ENCODE peak calls at places on chromosomes 1 and 21, in five cellular contexts. S is OCI-LY7, K is lower leg skin, B is colonic mucosa, C is heart right ventricle. D is an unnamed sample.

GRCh38 chr1:30730351-30731108 is 7.1 kb upstream of the MATN1 start:
- DNase-seq in S (peak), K (no peak), B (no peak), C (no peak), D (no peak)

GRCh38 chr1:184283999-184284398 is 102.8 kb upstream of the C1orf21 start:
- DNase-seq in S (no peak), K (no peak), B (peak), C (no peak), D (no peak)

GRCh38 chr1:187490261-187490660 is 661.5 kb downstream of the PLA2G4A start:
- DNase-seq in S (no peak), K (no peak), B (no peak), C (no peak), D (no peak)

GRCh38 chr1:1145547-1145914 is 28.1 kb upstream of the TTLL10 start:
- DNase-seq in S (no peak), K (no peak), B (no peak), C (no peak), D (no peak)

GRCh38 chr1:42646056-42646455 is 12.2 kb upstream of the PPIH start:
- DNase-seq in S (no peak), K (no peak), B (no peak), C (no peak), D (no peak)

GRCh38 chr1:89166705-89167104 is 9.1 kb downstream of the GBP7 start:
- DNase-seq in S (no peak), K (no peak), B (no peak), C (no peak), D (no peak)

GRCh38 chr1:110787328-110788071 is 85.4 kb upstream of the CD53 start:
- DNase-seq in S (peak), K (no peak), B (no peak), C (no peak), D (no peak)

GRCh38 chr1:222106369-222106768 is 364.5 kb upstream of the DUSP10 start:
- DNase-seq in S (no peak), K (no peak), B (no peak), C (peak), D (no peak)

GRCh38 chr21:23887709-23888303 is 1719.5 kb downstream of the MRPL39 start:
- DNase-seq in S (no peak), K (no peak), B (no peak), C (no peak), D (no peak)

GRCh38 chr21:34889287-34889536 is 159.9 kb downstream of the RUNX1 start:
- DNase-seq in S (no peak), K (peak), B (peak), C (peak), D (peak)

GRCh38 chr1:107298526-107298925 is 157.7 kb downstream of the NTNG1 start:
- DNase-seq in S (no peak), K (no peak), B (no peak), C (no peak), D (no peak)

GRCh38 chr1:78153092-78153736 is 107.4 kb downstream of the GIPC2 start:
- DNase-seq in S (no peak), K (no peak), B (no peak), C (no peak), D (no peak)

GRCh38 chr1:245863566-245864184 is 643.4 kb downstream of the SMYD3 start:
- DNase-seq in S (no peak), K (no peak), B (no peak), C (no peak), D (no peak)

GRCh38 chr1:65235867-65236805 is 73.2 kb upstream of the DNAJC6 start:
- DNase-seq in S (peak), K (no peak), B (no peak), C (no peak), D (no peak)

GRCh38 chr21:25373126-25374082 is 233.9 kb downstream of the MRPL39 start:
- DNase-seq in S (no peak), K (no peak), B (no peak), C (no peak), D (peak)

DNA sequence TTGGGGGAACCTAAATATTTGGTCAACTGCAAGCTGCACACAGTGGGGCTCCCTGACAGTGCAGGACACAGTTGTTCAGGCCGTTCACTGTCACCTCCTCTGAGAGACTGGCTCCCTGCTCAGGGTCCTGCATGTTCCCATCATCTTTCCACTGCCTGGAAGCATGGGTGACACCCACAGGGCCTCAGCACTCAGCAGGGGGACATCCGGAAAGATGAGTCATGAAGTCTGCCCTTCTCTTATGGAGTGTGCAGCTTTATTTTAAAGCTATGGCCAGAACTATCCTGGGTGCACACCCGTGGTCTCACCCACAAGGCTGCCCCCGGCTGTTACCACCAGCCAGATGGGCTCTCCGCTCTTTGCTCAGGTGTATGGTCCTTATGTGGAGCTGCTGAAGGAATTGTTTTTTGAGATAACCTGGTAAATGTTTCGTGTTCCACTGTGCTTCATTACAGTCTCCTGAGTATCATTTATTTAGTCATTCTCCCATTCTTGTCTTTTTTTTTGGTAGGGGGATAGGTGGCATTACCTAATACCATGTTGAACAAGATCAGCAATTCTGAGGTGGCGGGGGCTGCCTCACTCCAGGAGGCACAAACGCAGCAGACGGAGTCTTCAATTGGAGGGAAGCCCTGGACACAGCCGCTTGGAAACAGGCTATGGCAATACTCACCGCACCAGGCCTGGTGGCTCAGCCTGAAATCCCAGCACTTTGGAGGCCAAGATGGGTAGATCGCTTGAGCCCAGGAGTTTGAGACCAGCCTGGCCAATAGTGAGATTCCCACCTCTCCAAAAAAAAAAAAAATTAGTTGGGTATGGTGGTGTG is 14.3 kb downstream of the TRIM11 start:
- DNase-seq in S (no peak), K (peak), B (no peak), C (no peak), D (no peak)
- H3K4me3 ChIP-seq in S (no peak), K (no peak), B (no peak), C (no peak), D (no peak)

DNA sequence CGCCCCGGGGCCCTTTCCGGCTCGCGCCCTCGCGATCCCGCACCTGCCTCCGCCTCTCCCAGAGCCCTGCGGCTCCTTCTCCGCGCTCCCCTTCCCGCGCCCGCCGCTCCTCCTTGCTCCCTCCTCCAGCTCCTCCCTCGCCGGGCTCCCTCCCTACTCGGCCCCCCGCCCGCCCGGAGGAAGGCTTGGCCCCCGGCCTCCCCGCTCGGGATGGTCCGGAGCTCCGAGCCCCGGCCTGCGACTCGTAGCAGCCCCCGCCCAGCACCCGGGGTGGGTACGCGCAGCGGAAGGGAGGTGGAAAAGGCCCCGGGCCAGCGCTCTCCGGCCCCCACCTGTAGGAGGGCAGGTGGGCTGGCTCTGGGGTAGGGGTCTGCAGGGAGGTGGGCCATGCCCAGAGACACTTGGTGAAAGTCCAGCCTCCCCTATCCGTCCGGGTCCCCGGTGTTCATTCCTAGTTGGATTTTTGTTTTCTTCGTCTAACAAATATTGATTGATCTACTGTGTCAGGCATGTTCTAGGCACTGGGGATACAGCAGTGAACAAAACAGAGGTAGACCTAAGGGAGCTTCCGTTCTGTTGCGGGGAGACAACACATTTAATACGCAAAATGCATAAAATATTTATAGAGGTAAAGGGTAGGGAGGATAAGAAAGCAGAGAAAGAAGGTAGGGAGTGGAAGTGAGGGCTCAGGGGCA is at the start of gene HTR1D:
- DNase-seq in S (no peak), K (no peak), B (no peak), C (peak), D (peak)
- H3K4me3 ChIP-seq in S (no peak), K (peak), B (peak), C (peak), D (peak)

DNA sequence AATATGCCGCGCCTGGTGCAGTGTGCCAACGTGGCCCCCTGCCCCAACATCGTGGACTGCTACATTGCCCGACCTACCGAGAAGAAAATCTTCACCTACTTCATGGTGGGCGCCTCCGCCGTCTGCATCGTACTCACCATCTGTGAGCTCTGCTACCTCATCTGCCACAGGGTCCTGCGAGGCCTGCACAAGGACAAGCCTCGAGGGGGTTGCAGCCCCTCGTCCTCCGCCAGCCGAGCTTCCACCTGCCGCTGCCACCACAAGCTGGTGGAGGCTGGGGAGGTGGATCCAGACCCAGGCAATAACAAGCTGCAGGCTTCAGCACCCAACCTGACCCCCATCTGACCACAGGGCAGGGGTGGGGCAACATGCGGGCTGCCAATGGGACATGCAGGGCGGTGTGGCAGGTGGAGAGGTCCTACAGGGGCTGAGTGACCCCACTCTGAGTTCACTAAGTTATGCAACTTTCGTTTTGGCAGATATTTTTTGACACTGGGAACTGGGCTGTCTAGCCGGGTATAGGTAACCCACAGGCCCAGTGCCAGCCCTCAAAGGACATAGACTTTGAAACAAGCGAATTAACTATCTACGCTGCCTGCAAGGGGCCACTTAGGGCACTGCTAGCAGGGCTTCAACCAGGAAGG is 4.3 kb downstream of the GJB3 start:
- DNase-seq in S (no peak), K (peak), B (no peak), C (no peak), D (no peak)
- H3K4me3 ChIP-seq in S (no peak), K (no peak), B (no peak), C (no peak), D (no peak)

GRCh38 chr21:21968810-21969588 is 970.8 kb downstream of the NCAM2 start:
- DNase-seq in S (no peak), K (no peak), B (no peak), C (no peak), D (no peak)

DNA sequence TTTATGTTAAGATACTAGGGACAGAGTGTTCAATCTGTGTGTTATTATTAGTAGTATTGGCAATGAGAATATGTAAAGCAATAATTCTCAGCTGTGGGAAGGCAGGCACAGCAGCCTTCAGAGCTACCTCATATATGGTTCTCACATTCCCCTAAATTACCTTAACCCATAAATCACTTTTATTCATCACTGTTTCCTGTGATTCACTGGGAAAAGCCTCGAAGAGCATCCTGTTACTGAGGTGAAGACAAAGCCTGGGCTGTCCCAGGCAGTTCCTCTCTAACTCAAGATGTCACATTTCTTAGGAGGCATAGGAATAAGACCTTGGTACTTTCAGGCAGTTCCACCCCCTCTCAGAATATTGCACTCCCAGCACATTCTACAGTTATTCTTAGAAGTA is 965.7 kb downstream of the NCAM2 start:
- DNase-seq in S (no peak), K (no peak), B (no peak), C (no peak), D (no peak)
- H3K4me3 ChIP-seq in S (no peak), K (no peak), B (no peak), C (no peak), D (peak)

GRCh38 chr1:93435443-93435842 is 12.5 kb upstream of the FNBP1L start:
- DNase-seq in S (no peak), K (no peak), B (no peak), C (no peak), D (no peak)
- H3K4me3 ChIP-seq in S (no peak), K (no peak), B (no peak), C (no peak), D (no peak)

GRCh38 chr1:202155478-202156021 is 4.9 kb downstream of the PTPN7 start:
- DNase-seq in S (no peak), K (no peak), B (peak), C (no peak), D (no peak)
- H3K4me3 ChIP-seq in S (no peak), K (no peak), B (no peak), C (no peak), D (no peak)

GRCh38 chr1:226733876-226734414 is 5.1 kb downstream of the ITPKB start:
- DNase-seq in S (no peak), K (no peak), B (no peak), C (no peak), D (no peak)
- H3K4me3 ChIP-seq in S (peak), K (no peak), B (no peak), C (peak), D (peak)

D was measured in endodermal cell.